ENCODE peak calls at places on chromosomes 7 and 10, in eight cellular contexts. C is retinal pigment epithelial cell; Y is GM12865; F is right atrium auricular region; U is MM.1S; O is nephron progenitor cell; B is psoas muscle; I is CD4-positive, alpha-beta T cell. N is an unnamed sample.
A peak's percentile ranks its signal among the peaks of the same experiment; 100 is the strongest.

GRCh38 chr7:28686418-28686800 is 271.7 kb downstream of the TRIL start:
- DNase-seq in C (no peak), Y (no peak), F (no peak), U (no peak), O (peak; percentile 14), B (no peak), I (no peak), N (no peak)

GRCh38 chr7:157394246-157395191 is 57.7 kb downstream of the DNAJB6 start:
- DNase-seq in C (no peak), Y (no peak), F (no peak), U (no peak), O (no peak), B (no peak), I (no peak), N (no peak)

GRCh38 chr10:95260909-95261552 is 29.8 kb downstream of the PDLIM1 start:
- DNase-seq in C (no peak), Y (no peak), F (peak; percentile 44), U (peak; percentile 38), O (no peak), B (no peak), I (no peak), N (no peak)

GRCh38 chr10:69316313-69317059 is 38.2 kb downstream of the HK1 start:
- DNase-seq in C (no peak), Y (no peak), F (no peak), U (no peak), O (no peak), B (peak; percentile 63), I (no peak), N (no peak)

GRCh38 chr7:107408349-107408748 is 61.5 kb upstream of the GPR22 start:
- DNase-seq in C (no peak), Y (no peak), F (no peak), U (no peak), O (no peak), B (no peak), I (no peak), N (no peak)

GRCh38 chr10:80529604-80530003 is 8.1 kb upstream of the SH2D4B start:
- DNase-seq in C (no peak), Y (no peak), F (no peak), U (no peak), O (no peak), B (no peak), I (peak; percentile 40), N (no peak)

GRCh38 chr7:25124485-25125136 is 449 bp downstream of the CYCS start:
- DNase-seq in C (no peak), Y (peak; percentile 37), F (no peak), U (peak; percentile 31), O (peak; percentile 22), B (no peak), I (no peak), N (no peak)

GRCh38 chr10:113780681-113781250 is 29.3 kb downstream of the PLEKHS1 start:
- DNase-seq in C (no peak), Y (peak; percentile 18), F (no peak), U (no peak), O (no peak), B (no peak), I (no peak), N (no peak)

GRCh38 chr7:27899601-27900000 is 159.6 kb downstream of the TAX1BP1 start:
- DNase-seq in C (no peak), Y (no peak), F (no peak), U (no peak), O (no peak), B (no peak), I (no peak), N (no peak)

GRCh38 chr10:1425886-1426285 is 311.4 kb downstream of the ADARB2 start:
- DNase-seq in C (no peak), Y (peak; percentile 62), F (no peak), U (no peak), O (no peak), B (no peak), I (no peak), N (no peak)

GRCh38 chr7:23356726-23357125 is 57.6 kb downstream of the MALSU1 start:
- DNase-seq in C (no peak), Y (peak; percentile 20), F (no peak), U (no peak), O (no peak), B (no peak), I (no peak), N (no peak)

GRCh38 chr10:21191512-21191911 is 294.4 kb upstream of the NEBL start:
- DNase-seq in C (no peak), Y (no peak), F (no peak), U (no peak), O (no peak), B (no peak), I (no peak), N (no peak)

GRCh38 chr7:47369736-47370135 is 212.2 kb downstream of the TNS3 start:
- DNase-seq in C (no peak), Y (no peak), F (no peak), U (no peak), O (no peak), B (no peak), I (no peak), N (no peak)

GRCh38 chr10:103104721-103105120 is 88.4 kb downstream of the NT5C2 start:
- DNase-seq in C (no peak), Y (no peak), F (no peak), U (no peak), O (no peak), B (no peak), I (no peak), N (no peak)

GRCh38 chr7:77269360-77270075 is 69.9 kb upstream of the FGL2 start:
- DNase-seq in C (no peak), Y (peak; percentile 74), F (no peak), U (peak; percentile 88), O (no peak), B (no peak), I (no peak), N (no peak)

GRCh38 chr7:129686063-129686462 is 74.5 kb downstream of the NRF1 start:
- DNase-seq in C (no peak), Y (no peak), F (no peak), U (no peak), O (no peak), B (no peak), I (no peak), N (no peak)

GRCh38 chr10:5234106-5234877 is 37.7 kb downstream of the AKR1C4 start:
- DNase-seq in C (no peak), Y (no peak), F (no peak), U (no peak), O (no peak), B (no peak), I (no peak), N (no peak)

GRCh38 chr7:2663121-2663886 is 24.7 kb upstream of the AMZ1 start:
- DNase-seq in C (no peak), Y (no peak), F (no peak), U (no peak), O (no peak), B (peak; percentile 59), I (no peak), N (no peak)

GRCh38 chr10:114616103-114616502 is 42.0 kb downstream of the ABLIM1 start:
- DNase-seq in C (no peak), Y (no peak), F (no peak), U (no peak), O (no peak), B (no peak), I (no peak), N (no peak)

GRCh38 chr10:7622969-7623368 is 43.8 kb downstream of the ITIH5 start:
- DNase-seq in C (no peak), Y (peak; percentile 8), F (no peak), U (no peak), O (peak; percentile 13), B (no peak), I (no peak), N (no peak)
- TF ChIP-seq CTCF in C (no peak), Y (peak; percentile 21), F (peak; percentile 67), U (no peak), O (peak; percentile 19), B (no peak), I (no peak), N (no peak)

DNA sequence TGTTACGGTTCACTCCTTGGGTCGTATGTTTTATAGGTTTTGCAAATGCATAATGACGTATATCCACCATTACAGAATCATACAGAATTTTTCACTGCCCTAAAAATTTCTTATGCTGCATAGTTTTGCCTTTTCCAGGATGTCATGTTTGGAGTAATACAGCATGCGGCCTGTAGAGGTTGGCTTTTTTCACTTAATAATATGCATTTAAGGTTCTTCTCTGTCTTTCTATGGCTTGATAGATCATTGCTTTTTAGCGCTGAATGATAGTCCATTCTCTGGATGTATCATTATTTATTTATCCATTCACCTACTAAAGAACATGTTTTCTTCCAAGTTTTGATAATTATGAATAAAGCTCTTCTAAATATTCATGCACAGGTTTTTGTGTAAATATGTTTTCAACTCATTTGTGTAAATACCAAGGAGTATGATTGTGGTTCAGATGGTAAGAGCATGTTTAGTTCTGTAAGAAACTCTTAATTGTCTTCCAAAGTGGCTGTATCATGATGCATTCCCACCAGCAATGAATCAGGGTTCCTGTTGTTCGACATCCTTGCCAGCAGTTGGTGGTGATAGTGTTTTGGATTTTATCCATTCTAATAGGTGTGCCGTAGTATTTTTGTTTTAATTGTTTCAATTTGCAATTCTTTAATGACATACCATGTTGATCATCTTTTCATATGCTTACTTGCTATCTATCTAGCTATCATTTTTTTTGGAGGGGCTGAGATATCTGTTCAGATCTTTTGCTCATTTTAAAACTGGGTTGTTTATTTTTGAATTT is 531.2 kb upstream of the GHITM start:
- DNase-seq in C (no peak), Y (no peak), F (no peak), U (no peak), O (no peak), B (no peak), I (no peak), N (no peak)
- TF ChIP-seq CTCF in C (no peak), Y (no peak), F (no peak), U (no peak), O (no peak), B (no peak), I (no peak), N (peak; percentile 33)

GRCh38 chr10:13099144-13099665 is 758 bp upstream of the OPTN start:
- DNase-seq in C (no peak), Y (peak; percentile 75), F (no peak), U (peak; percentile 68), O (peak; percentile 58), B (peak; percentile 31), I (peak; percentile 25), N (peak; percentile 67)
- TF ChIP-seq CTCF in C (peak; percentile 38), Y (peak; percentile 66), F (no peak), U (no peak), O (no peak), B (peak; percentile 13), I (peak; percentile 30), N (no peak)

GRCh38 chr10:72563327-72563932 is 62.4 kb downstream of the MICU1 start:
- DNase-seq in C (no peak), Y (peak; percentile 79), F (no peak), U (peak; percentile 87), O (no peak), B (no peak), I (no peak), N (no peak)

GRCh38 chr10:72573079-72573478 is 52.8 kb downstream of the MICU1 start:
- DNase-seq in C (no peak), Y (no peak), F (no peak), U (no peak), O (no peak), B (no peak), I (no peak), N (no peak)

GRCh38 chr10:72567421-72567820 is 58.5 kb downstream of the MICU1 start:
- DNase-seq in C (peak; percentile 31), Y (no peak), F (no peak), U (no peak), O (no peak), B (peak; percentile 34), I (no peak), N (no peak)

GRCh38 chr10:72564596-72564995 is 61.3 kb downstream of the MICU1 start:
- DNase-seq in C (no peak), Y (peak; percentile 44), F (no peak), U (no peak), O (no peak), B (no peak), I (no peak), N (no peak)

GRCh38 chr10:72567884-72568283 is 58.0 kb downstream of the MICU1 start:
- DNase-seq in C (no peak), Y (peak; percentile 14), F (no peak), U (no peak), O (no peak), B (no peak), I (no peak), N (no peak)
- TF ChIP-seq CTCF in C (peak; percentile 58), Y (peak; percentile 24), F (peak; percentile 52), U (peak; percentile 35), O (peak; percentile 47), B (peak; percentile 25), I (no peak), N (peak; percentile 69)

N was measured in glutamatergic neuron.